ENCODE peak calls at places on chromosomes 3 and 15, in seven cellular contexts. E, T, L, J, W, K and S are unnamed samples.

GRCh38 chr15:92339361-92339760 is 54.3 kb upstream of the ST8SIA2 start:
- DNase-seq in E (no peak), T (no peak), L (no peak), J (no peak), W (no peak), K (no peak), S (no peak)

GRCh38 chr3:190619353-190619752 is 105.5 kb downstream of the IL1RAP start:
- DNase-seq in E (no peak), T (no peak), L (no peak), J (no peak), W (no peak), K (no peak), S (no peak)

GRCh38 chr3:134407247-134407640 is 33.0 kb upstream of the AMOTL2 start:
- DNase-seq in E (peak), T (peak), L (no peak), J (peak), W (peak), K (no peak), S (no peak)

GRCh38 chr15:43776101-43776717 is 557 bp downstream of the ELL3 start:
- DNase-seq in E (peak), T (peak), L (no peak), J (no peak), W (no peak), K (peak), S (peak)

GRCh38 chr15:25862469-25863066 is 559 bp downstream of the ATP10A start:
- DNase-seq in E (peak), T (peak), L (no peak), J (no peak), W (no peak), K (peak), S (no peak)

GRCh38 chr3:172222474-172223071 is 183.2 kb downstream of the FNDC3B start:
- DNase-seq in E (no peak), T (no peak), L (no peak), J (no peak), W (no peak), K (no peak), S (no peak)

GRCh38 chr15:34119291-34119690 is 17.4 kb downstream of the PGBD4 start:
- DNase-seq in E (no peak), T (peak), L (no peak), J (no peak), W (no peak), K (no peak), S (no peak)

GRCh38 chr3:59680916-59681315 is 631.1 kb upstream of the CFAP20DC start:
- DNase-seq in E (no peak), T (no peak), L (no peak), J (no peak), W (no peak), K (no peak), S (no peak)

GRCh38 chr15:90075420-90076289 is 26.6 kb downstream of the IDH2 start:
- DNase-seq in E (peak), T (no peak), L (no peak), J (no peak), W (no peak), K (peak), S (peak)

GRCh38 chr3:39254806-39255449 is 24.9 kb downstream of the CX3CR1 start:
- DNase-seq in E (no peak), T (peak), L (no peak), J (no peak), W (no peak), K (no peak), S (no peak)

GRCh38 chr3:184757010-184757651 is 45.3 kb upstream of the MAGEF1 start:
- DNase-seq in E (peak), T (peak), L (no peak), J (peak), W (no peak), K (no peak), S (peak)

GRCh38 chr15:73325191-73325980 is 43.4 kb downstream of the HCN4 start:
- DNase-seq in E (peak), T (no peak), L (no peak), J (peak), W (no peak), K (no peak), S (no peak)

GRCh38 chr15:98684441-98684840 is 36.1 kb downstream of the IGF1R start:
- DNase-seq in E (no peak), T (peak), L (no peak), J (no peak), W (no peak), K (no peak), S (no peak)

GRCh38 chr3:155846119-155846518 is 8.1 kb downstream of the SLC33A1 start:
- DNase-seq in E (no peak), T (no peak), L (no peak), J (no peak), W (no peak), K (no peak), S (no peak)

GRCh38 chr15:77060560-77060959 is 10.3 kb downstream of the TSPAN3 start:
- DNase-seq in E (no peak), T (no peak), L (no peak), J (no peak), W (no peak), K (no peak), S (no peak)

GRCh38 chr3:142210608-142211007 is 14.8 kb downstream of the GK5 start:
- DNase-seq in E (no peak), T (no peak), L (no peak), J (no peak), W (no peak), K (no peak), S (no peak)

GRCh38 chr15:92385096-92385495 is 8.6 kb upstream of the ST8SIA2 start:
- DNase-seq in E (peak), T (peak), L (no peak), J (no peak), W (no peak), K (no peak), S (no peak)

GRCh38 chr3:129343643-129344360 is 65.1 kb downstream of the HMCES start:
- DNase-seq in E (peak), T (peak), L (no peak), J (peak), W (no peak), K (peak), S (peak)

GRCh38 chr15:70054366-70054765 is 43.4 kb downstream of the TLE3 start:
- DNase-seq in E (no peak), T (no peak), L (no peak), J (no peak), W (no peak), K (no peak), S (no peak)

GRCh38 chr15:29920515-29920914 is 98.2 kb upstream of the TJP1 start:
- DNase-seq in E (peak), T (no peak), L (no peak), J (no peak), W (no peak), K (no peak), S (peak)

GRCh38 chr3:183653209-183654064 is 18.0 kb downstream of the KLHL24 start:
- DNase-seq in E (peak), T (no peak), L (no peak), J (no peak), W (no peak), K (no peak), S (no peak)

GRCh38 chr3:175941352-175941751 is 1082.2 kb downstream of the NAALADL2 start:
- DNase-seq in E (peak), T (peak), L (no peak), J (no peak), W (no peak), K (no peak), S (peak)

GRCh38 chr3:27202959-27203358 is 166.2 kb downstream of the NEK10 start:
- DNase-seq in E (no peak), T (no peak), L (no peak), J (no peak), W (no peak), K (no peak), S (no peak)

GRCh38 chr3:64932666-64933342 is 245.0 kb upstream of the ADAMTS9 start:
- DNase-seq in E (no peak), T (no peak), L (no peak), J (no peak), W (no peak), K (no peak), S (peak)